ENCODE peak calls at places on chromosomes 2 and 18, in four cellular contexts. One of them, this sample, is unnamed. For H3K9me3, the result is how much of the 10 kb centered on the place peaks cover.

GRCh38 chr2:102619414-102620319 is at the start of gene SLC9A2:
- DNase-seq in IMR-90: no peak
- DNase-seq in NT2/D1: no peak
- DNase-seq in tibial artery: no peak
- DNase-seq in this sample: no peak

GRCh38 chr2:207779523-207779922 is 9.8 kb upstream of the FZD5 start:
- DNase-seq in IMR-90: no peak
- DNase-seq in tibial artery: no peak
- DNase-seq in NT2/D1: no peak
- DNase-seq in this sample: no peak

GRCh38 chr18:43830303-43830702 is 553.0 kb upstream of the SYT4 start:
- DNase-seq in IMR-90: no peak
- DNase-seq in tibial artery: no peak
- DNase-seq in NT2/D1: no peak
- DNase-seq in this sample: no peak

GRCh38 chr18:44802508-44802907 is 121.8 kb downstream of the SETBP1 start:
- DNase-seq in tibial artery: no peak
- DNase-seq in IMR-90: peak
- DNase-seq in NT2/D1: no peak
- DNase-seq in this sample: no peak

GRCh38 chr2:12051831-12052230 is 305.4 kb downstream of the LPIN1 start:
- DNase-seq in tibial artery: no peak
- DNase-seq in IMR-90: peak
- DNase-seq in NT2/D1: no peak
- DNase-seq in this sample: no peak

GRCh38 chr2:120939595-120940318 is 204.1 kb downstream of the GLI2 start:
- DNase-seq in IMR-90: peak
- DNase-seq in tibial artery: no peak
- DNase-seq in NT2/D1: no peak
- DNase-seq in this sample: no peak

GRCh38 chr18:11163668-11164067 is 14.3 kb upstream of the PIEZO2 start:
- DNase-seq in tibial artery: no peak
- DNase-seq in IMR-90: peak
- DNase-seq in NT2/D1: no peak
- DNase-seq in this sample: no peak

GRCh38 chr2:153870308-153870707 is 1.4 kb upstream of the GALNT13 start:
- DNase-seq in tibial artery: no peak
- DNase-seq in NT2/D1: no peak
- DNase-seq in IMR-90: no peak
- DNase-seq in this sample: no peak

GRCh38 chr2:127820080-127820668 is 9.2 kb upstream of the WDR33 start:
- DNase-seq in IMR-90: peak
- DNase-seq in tibial artery: peak
- DNase-seq in NT2/D1: no peak
- DNase-seq in this sample: no peak

GRCh38 chr2:76506538-76506937 is 795.8 kb upstream of the GCFC2 start:
- DNase-seq in tibial artery: no peak
- DNase-seq in IMR-90: no peak
- DNase-seq in NT2/D1: no peak
- DNase-seq in this sample: no peak

GRCh38 chr18:37493352-37493935 is 72.2 kb downstream of the CELF4 start:
- DNase-seq in tibial artery: no peak
- DNase-seq in IMR-90: no peak
- DNase-seq in NT2/D1: no peak
- DNase-seq in this sample: no peak

GRCh38 chr2:120424274-120424796 is 78.4 kb downstream of the INHBB start:
- DNase-seq in tibial artery: no peak
- DNase-seq in IMR-90: no peak
- DNase-seq in NT2/D1: no peak
- DNase-seq in this sample: no peak

GRCh38 chr2:3613524-3613905 is 18.6 kb downstream of the COLEC11 start:
- DNase-seq in IMR-90: no peak
- DNase-seq in tibial artery: no peak
- DNase-seq in NT2/D1: no peak
- DNase-seq in this sample: no peak

GRCh38 chr2:161552015-161552414 is 72.2 kb upstream of the SLC4A10 start:
- DNase-seq in NT2/D1: no peak
- DNase-seq in tibial artery: no peak
- DNase-seq in IMR-90: no peak
- DNase-seq in this sample: no peak

GRCh38 chr2:233816334-233816733 is 38.0 kb downstream of the HJURP start:
- DNase-seq in IMR-90: no peak
- DNase-seq in NT2/D1: no peak
- DNase-seq in tibial artery: no peak
- DNase-seq in this sample: no peak

GRCh38 chr2:27653397-27653796 is 10.0 kb downstream of the SUPT7L start:
- DNase-seq in NT2/D1: no peak
- DNase-seq in tibial artery: no peak
- DNase-seq in IMR-90: peak
- DNase-seq in this sample: no peak

GRCh38 chr2:113858764-113859163 is 31.1 kb upstream of the ACTR3 start:
- DNase-seq in tibial artery: no peak
- DNase-seq in NT2/D1: no peak
- DNase-seq in IMR-90: peak
- DNase-seq in this sample: no peak

GRCh38 chr2:144645055-144645778 is 125.3 kb upstream of the ZEB2 start:
- DNase-seq in tibial artery: no peak
- DNase-seq in IMR-90: peak
- DNase-seq in NT2/D1: no peak
- DNase-seq in this sample: no peak

GRCh38 chr2:238498188-238498587 is 71.5 kb downstream of the ASB1 start:
- DNase-seq in tibial artery: peak
- DNase-seq in IMR-90: no peak
- DNase-seq in NT2/D1: no peak
- DNase-seq in this sample: no peak

DNA sequence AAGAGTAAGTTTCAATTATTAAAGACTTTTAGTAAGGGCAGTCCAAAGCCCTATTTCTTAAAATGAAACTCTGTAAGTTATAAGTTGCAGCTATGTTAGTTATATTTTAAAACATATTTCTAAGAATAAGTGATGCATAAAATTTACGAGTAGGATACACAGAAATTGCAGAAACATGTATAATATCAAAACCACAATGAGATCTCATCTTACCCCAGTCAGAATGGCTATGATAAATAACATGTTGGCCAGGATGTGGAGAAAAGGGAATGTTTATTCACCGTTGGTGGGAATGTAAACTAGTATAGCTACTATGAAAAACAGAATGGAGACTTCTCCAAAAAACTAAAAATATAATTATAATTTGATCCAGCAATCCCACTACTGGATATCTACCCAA is 201.2 kb downstream of the CBLN2 start:
- DNase-seq in NT2/D1: no peak
- DNase-seq in IMR-90: no peak
- DNase-seq in tibial artery: no peak
- DNase-seq in this sample: no peak
- H3K9me3 ChIP-seq in NT2/D1: under half
- H3K9me3 ChIP-seq in IMR-90: under half
- H3K9me3 ChIP-seq in tibial artery: under half
- H3K9me3 ChIP-seq in this sample: under half

DNA sequence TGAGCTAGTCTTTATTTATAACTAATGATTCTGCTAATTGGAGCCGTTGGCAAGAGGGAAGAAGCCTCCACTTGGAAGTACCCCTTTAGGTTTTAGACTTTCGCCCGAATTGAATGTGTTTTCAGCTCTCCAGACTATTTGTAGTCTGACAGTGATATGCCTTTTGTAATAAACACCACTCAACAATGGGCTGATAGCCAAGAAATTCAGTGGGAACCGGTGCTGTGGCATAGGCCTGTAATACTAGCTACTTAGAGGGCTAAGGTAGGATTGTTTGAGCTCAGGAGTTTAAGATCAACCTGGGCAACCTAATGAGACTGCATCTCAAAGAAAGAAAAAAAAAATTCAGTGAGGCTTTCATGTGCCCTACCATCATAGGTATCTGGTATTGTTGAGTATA is 13.6 kb upstream of the ZSCAN30 start:
- DNase-seq in tibial artery: no peak
- DNase-seq in IMR-90: no peak
- DNase-seq in NT2/D1: no peak
- DNase-seq in this sample: no peak
- H3K9me3 ChIP-seq in tibial artery: half or more
- H3K9me3 ChIP-seq in IMR-90: half or more
- H3K9me3 ChIP-seq in NT2/D1: half or more
- H3K9me3 ChIP-seq in this sample: under half

GRCh38 chr2:64899081-64899865 is 89.9 kb upstream of the SLC1A4 start:
- DNase-seq in tibial artery: peak
- DNase-seq in IMR-90: no peak
- DNase-seq in NT2/D1: no peak
- DNase-seq in this sample: no peak
- H3K9me3 ChIP-seq in tibial artery: under half
- H3K9me3 ChIP-seq in IMR-90: under half
- H3K9me3 ChIP-seq in NT2/D1: under half
- H3K9me3 ChIP-seq in this sample: under half

GRCh38 chr2:62330959-62331358 is 135.0 kb downstream of the B3GNT2 start:
- DNase-seq in IMR-90: no peak
- DNase-seq in NT2/D1: no peak
- DNase-seq in tibial artery: no peak
- DNase-seq in this sample: no peak
- H3K9me3 ChIP-seq in IMR-90: under half
- H3K9me3 ChIP-seq in NT2/D1: under half
- H3K9me3 ChIP-seq in tibial artery: under half
- H3K9me3 ChIP-seq in this sample: under half

GRCh38 chr2:16314001-16314400 is 351.6 kb downstream of the CYRIA start:
- DNase-seq in IMR-90: no peak
- DNase-seq in tibial artery: no peak
- DNase-seq in NT2/D1: no peak
- DNase-seq in this sample: no peak
- H3K9me3 ChIP-seq in IMR-90: under half
- H3K9me3 ChIP-seq in tibial artery: under half
- H3K9me3 ChIP-seq in NT2/D1: under half
- H3K9me3 ChIP-seq in this sample: under half

GRCh38 chr2:85942346-85942957 is 53.7 kb upstream of the ST3GAL5 start:
- DNase-seq in tibial artery: no peak
- DNase-seq in IMR-90: no peak
- DNase-seq in NT2/D1: no peak
- DNase-seq in this sample: no peak

GRCh38 chr2:85945172-85945571 is 56.4 kb upstream of the ST3GAL5 start:
- DNase-seq in IMR-90: no peak
- DNase-seq in tibial artery: no peak
- DNase-seq in NT2/D1: no peak
- DNase-seq in this sample: no peak

GRCh38 chr2:85947593-85947992 is 58.8 kb upstream of the ST3GAL5 start:
- DNase-seq in IMR-90: no peak
- DNase-seq in NT2/D1: no peak
- DNase-seq in tibial artery: no peak
- DNase-seq in this sample: no peak

GRCh38 chr2:85949280-85949679 is 60.5 kb upstream of the ST3GAL5 start:
- DNase-seq in tibial artery: no peak
- DNase-seq in NT2/D1: no peak
- DNase-seq in IMR-90: no peak
- DNase-seq in this sample: no peak

DNA sequence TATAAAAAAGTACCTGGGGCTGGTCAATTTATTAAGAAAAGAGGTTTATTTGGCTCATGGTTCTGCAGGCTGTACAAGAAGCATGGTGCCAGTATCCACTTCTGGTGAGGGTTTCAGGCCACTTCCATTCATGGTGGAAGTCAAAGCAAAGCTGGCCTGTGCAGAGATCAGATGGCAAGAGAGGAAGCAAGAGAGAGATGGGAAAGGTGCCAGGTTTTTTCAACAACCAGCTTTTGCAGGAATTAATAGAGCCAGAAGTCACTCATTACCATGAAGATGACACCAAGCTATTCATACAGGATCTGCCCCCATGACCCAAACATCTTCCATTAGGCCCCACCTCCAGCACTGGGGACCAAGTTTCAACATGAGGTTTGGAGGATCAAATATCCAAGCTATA is 56.8 kb upstream of the ST3GAL5 start:
- DNase-seq in IMR-90: no peak
- DNase-seq in NT2/D1: no peak
- DNase-seq in tibial artery: no peak
- DNase-seq in this sample: no peak
- H3K9me3 ChIP-seq in IMR-90: under half
- H3K9me3 ChIP-seq in NT2/D1: under half
- H3K9me3 ChIP-seq in tibial artery: under half
- H3K9me3 ChIP-seq in this sample: under half

DNA sequence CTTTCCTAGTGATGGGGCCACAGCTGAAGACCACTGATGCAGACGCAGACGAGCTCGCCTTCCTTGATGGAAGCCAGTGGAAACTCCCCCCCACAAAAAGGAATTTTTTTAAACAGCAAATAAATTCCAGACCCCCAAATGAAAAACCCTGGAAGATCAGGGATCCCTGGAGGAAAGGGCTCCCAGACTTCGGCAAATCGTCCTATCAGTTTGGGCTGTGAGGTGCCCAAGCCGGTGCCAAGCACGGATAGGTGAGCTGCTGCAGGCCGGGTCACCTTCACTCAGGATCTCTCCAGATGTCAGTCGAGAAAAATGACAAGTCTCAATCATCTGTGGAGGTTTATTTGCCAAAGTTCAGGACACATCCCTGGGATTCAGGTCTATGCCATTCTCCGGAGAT is 42.0 kb downstream of the RTP5 start:
- DNase-seq in tibial artery: no peak
- DNase-seq in NT2/D1: no peak
- DNase-seq in IMR-90: no peak
- DNase-seq in this sample: no peak
- H3K9me3 ChIP-seq in tibial artery: under half
- H3K9me3 ChIP-seq in NT2/D1: under half
- H3K9me3 ChIP-seq in IMR-90: under half
- H3K9me3 ChIP-seq in this sample: under half

DNA sequence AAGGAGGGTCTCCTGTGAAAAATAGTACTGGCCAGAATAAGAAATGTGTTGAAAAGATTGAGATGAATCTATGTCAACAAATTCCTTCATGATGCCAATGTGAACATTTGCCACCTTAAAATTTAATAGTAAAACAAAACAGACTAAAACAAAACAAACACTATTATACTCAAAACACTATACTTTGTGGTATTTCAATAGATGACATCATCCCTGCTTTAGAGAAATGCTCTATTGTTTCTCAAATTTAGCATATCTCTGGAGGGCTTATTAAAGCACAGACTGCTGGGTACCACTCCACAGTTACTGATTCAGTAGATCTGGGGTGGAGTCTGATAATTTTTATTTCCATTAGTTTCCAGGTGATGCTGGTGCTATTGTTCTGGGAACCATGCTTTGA is 579.4 kb upstream of the FAM98A start:
- DNase-seq in IMR-90: no peak
- DNase-seq in NT2/D1: no peak
- DNase-seq in tibial artery: no peak
- DNase-seq in this sample: no peak
- H3K9me3 ChIP-seq in IMR-90: under half
- H3K9me3 ChIP-seq in NT2/D1: under half
- H3K9me3 ChIP-seq in tibial artery: under half
- H3K9me3 ChIP-seq in this sample: under half

This sample was measured in T-helper 17 cell.